ENCODE peak calls at places on chromosomes 13 and 19, in eight cellular contexts. M, R, B, T, Y, N, W and F are unnamed samples.

GRCh38 chr13:38415233-38415632 is 65.6 kb downstream of the UFM1 start:
- DNase-seq in M (peak), B (no peak), Y (no peak), R (no peak), T (no peak), W (no peak), N (peak), F (no peak)

GRCh38 chr13:114053026-114053425 is 79.2 kb upstream of the C13orf46 start:
- DNase-seq in M (no peak), T (peak), Y (no peak), R (no peak), N (peak), B (no peak), W (peak), F (no peak)

GRCh38 chr19:44874317-44874716 is 16.7 kb upstream of the TOMM40 start:
- DNase-seq in B (no peak), R (no peak), M (no peak), W (no peak), Y (no peak), N (no peak), T (no peak), F (no peak)

GRCh38 chr19:6412111-6412999 is 12.3 kb downstream of the KHSRP start:
- DNase-seq in Y (peak), N (peak), R (no peak), T (peak), B (no peak), M (peak), W (no peak), F (no peak)

GRCh38 chr19:54434112-54434861 is 14.7 kb upstream of the LENG8 start:
- DNase-seq in W (no peak), N (no peak), Y (no peak), B (no peak), R (no peak), T (no peak), M (no peak), F (no peak)

GRCh38 chr13:110812111-110812868 is 98.8 kb downstream of the ING1 start:
- DNase-seq in Y (no peak), R (no peak), W (no peak), M (no peak), B (no peak), T (peak), N (peak), F (no peak)

GRCh38 chr19:28294395-28294794 is 918.6 kb downstream of the UQCRFS1 start:
- DNase-seq in W (no peak), M (no peak), B (no peak), Y (no peak), N (peak), R (no peak), T (no peak), F (no peak)

GRCh38 chr13:51999525-51999924 is 11.7 kb downstream of the ATP7B start:
- DNase-seq in T (peak), M (no peak), B (no peak), Y (no peak), W (no peak), R (no peak), N (no peak), F (no peak)

GRCh38 chr19:50639121-50640112 is at the start of gene SYT3:
- DNase-seq in T (peak), N (peak), W (no peak), M (peak), B (no peak), Y (no peak), R (no peak), F (peak)

GRCh38 chr13:75558130-75558840 is 8.7 kb downstream of the UCHL3 start:
- DNase-seq in N (no peak), B (no peak), T (no peak), Y (no peak), R (no peak), W (no peak), M (no peak), F (no peak)

GRCh38 chr13:101985321-101985720 is 416.5 kb downstream of the FGF14 start:
- DNase-seq in N (peak), R (no peak), M (no peak), Y (no peak), B (no peak), W (no peak), T (no peak), F (no peak)

GRCh38 chr19:13846533-13847032 is 30.4 kb upstream of the NANOS3 start:
- DNase-seq in W (no peak), B (peak), N (peak), M (peak), Y (peak), R (peak), T (peak), F (peak)

GRCh38 chr19:33398361-33399060 is 25.0 kb downstream of the CEBPG start:
- DNase-seq in T (no peak), N (no peak), Y (no peak), B (no peak), R (no peak), M (no peak), W (no peak), F (no peak)

GRCh38 chr13:31631071-31631470 is 108.3 kb upstream of the RXFP2 start:
- DNase-seq in Y (no peak), W (no peak), N (no peak), M (no peak), B (no peak), T (no peak), R (no peak), F (no peak)

GRCh38 chr13:74452881-74453280 is 318.7 kb upstream of the KLF12 start:
- DNase-seq in T (no peak), B (no peak), M (peak), Y (no peak), N (no peak), R (no peak), W (no peak), F (no peak)

DNA sequence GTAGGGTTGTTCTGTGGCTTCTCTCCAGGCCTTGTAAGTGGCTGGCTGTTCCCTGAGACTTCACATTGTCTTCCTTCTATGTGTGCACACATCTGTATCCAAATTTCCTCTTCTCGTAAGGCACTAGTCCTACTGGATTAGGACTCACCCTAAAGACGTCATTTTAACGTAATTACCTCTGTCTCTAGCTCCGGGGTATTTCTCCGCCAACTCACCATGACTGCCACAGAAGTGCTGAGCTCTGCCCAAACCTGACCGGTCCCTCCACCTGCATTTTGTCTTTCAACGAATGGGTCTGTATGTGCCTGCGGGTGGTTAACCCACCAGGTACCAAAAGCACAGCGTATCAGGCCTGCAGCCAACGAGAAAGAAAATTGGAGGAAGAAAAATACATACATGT is 8.7 kb upstream of the SYDE1 start:
- DNase-seq in M (no peak), B (no peak), T (no peak), N (no peak), W (no peak), R (no peak), Y (no peak), F (no peak)
- TF ChIP-seq CTCF in M (no peak), B (no peak), T (no peak), N (no peak), W (no peak), R (no peak), Y (no peak), F (no peak)

GRCh38 chr19:56668676-56669075 is 2.9 kb downstream of the ZNF835 start:
- DNase-seq in N (no peak), R (no peak), W (no peak), M (no peak), B (no peak), Y (no peak), T (no peak), F (no peak)

GRCh38 chr19:56670961-56671612 is 470 bp downstream of the ZNF835 start:
- DNase-seq in B (no peak), N (no peak), R (no peak), T (no peak), W (no peak), M (no peak), Y (no peak), F (no peak)

GRCh38 chr19:56667311-56667870 is 4.2 kb downstream of the ZNF835 start:
- DNase-seq in M (no peak), W (no peak), R (no peak), Y (no peak), B (no peak), N (no peak), T (no peak), F (no peak)

GRCh38 chr19:56670401-56670960 is 1.1 kb downstream of the ZNF835 start:
- DNase-seq in M (no peak), N (no peak), R (no peak), W (no peak), B (no peak), Y (no peak), T (no peak), F (no peak)

GRCh38 chr19:56671613-56671994 is at the start of gene ZNF835:
- DNase-seq in M (peak), B (peak), W (no peak), Y (no peak), T (peak), N (peak), R (no peak), F (peak)
- TF ChIP-seq CTCF in M (no peak), B (peak), W (no peak), Y (no peak), T (no peak), N (no peak), R (no peak), F (no peak)

DNA sequence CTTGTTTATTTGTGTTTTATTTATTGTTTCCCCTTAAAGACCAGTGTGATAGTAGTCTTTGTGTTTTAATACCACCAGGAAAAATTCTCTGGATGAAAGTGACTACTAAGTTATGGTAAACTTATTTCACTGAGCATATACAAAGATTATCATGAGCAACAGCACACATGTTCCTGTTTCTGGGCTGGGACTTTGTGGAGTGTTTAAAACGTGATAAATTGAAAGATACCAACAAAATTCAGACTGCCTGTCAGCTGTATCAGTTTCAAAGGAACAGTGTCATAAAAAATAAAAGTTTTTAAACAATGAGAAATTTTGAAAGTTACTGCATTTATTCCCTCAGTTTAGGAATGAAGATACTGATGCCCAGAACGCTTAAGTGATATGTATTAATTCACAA is 259.4 kb downstream of the DACH1 start:
- DNase-seq in M (no peak), B (no peak), R (no peak), W (no peak), Y (no peak), T (no peak), N (no peak), F (no peak)
- TF ChIP-seq CTCF in M (no peak), B (no peak), R (no peak), W (no peak), Y (no peak), T (no peak), N (no peak), F (no peak)

DNA sequence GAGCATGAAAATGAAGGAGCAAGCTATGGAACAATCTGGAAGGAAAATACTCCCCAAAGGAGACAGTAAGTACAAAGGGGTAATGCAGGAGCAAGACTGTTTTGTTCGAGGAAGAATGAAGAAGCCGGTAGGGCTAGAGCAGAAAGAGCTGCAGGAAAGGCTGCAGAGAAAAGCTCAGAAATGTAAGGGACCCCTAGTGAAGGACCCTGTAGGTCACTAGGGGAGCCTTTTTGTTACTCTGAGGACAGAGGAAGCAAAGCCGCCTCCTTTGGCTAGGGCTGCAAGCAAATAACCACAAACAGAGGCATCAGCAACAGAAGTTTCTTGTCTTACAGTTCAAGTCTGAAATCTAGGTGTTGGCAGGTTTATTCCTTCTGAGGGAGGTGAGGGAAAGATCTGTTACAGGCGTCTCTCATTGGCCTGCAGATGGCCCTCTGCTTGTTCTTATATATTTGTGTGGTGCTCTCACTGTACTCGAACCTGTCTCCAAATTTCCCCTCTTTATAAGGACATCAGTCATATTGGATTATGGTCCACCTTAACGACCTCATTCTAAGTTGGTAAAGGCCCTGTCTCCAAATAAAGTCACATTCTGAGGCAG is 362.3 kb downstream of the COG6 start:
- DNase-seq in W (no peak), N (no peak), T (no peak), R (no peak), Y (no peak), B (no peak), M (no peak), F (no peak)
- TF ChIP-seq CTCF in W (no peak), N (no peak), T (no peak), R (no peak), Y (no peak), B (no peak), M (no peak), F (no peak)

GRCh38 chr19:3618811-3619630 is 7.6 kb downstream of the CACTIN start:
- DNase-seq in M (no peak), N (no peak), Y (no peak), T (no peak), R (no peak), W (no peak), B (no peak), F (no peak)
- TF ChIP-seq CTCF in M (no peak), N (no peak), Y (no peak), T (no peak), R (no peak), W (peak), B (no peak), F (no peak)

DNA sequence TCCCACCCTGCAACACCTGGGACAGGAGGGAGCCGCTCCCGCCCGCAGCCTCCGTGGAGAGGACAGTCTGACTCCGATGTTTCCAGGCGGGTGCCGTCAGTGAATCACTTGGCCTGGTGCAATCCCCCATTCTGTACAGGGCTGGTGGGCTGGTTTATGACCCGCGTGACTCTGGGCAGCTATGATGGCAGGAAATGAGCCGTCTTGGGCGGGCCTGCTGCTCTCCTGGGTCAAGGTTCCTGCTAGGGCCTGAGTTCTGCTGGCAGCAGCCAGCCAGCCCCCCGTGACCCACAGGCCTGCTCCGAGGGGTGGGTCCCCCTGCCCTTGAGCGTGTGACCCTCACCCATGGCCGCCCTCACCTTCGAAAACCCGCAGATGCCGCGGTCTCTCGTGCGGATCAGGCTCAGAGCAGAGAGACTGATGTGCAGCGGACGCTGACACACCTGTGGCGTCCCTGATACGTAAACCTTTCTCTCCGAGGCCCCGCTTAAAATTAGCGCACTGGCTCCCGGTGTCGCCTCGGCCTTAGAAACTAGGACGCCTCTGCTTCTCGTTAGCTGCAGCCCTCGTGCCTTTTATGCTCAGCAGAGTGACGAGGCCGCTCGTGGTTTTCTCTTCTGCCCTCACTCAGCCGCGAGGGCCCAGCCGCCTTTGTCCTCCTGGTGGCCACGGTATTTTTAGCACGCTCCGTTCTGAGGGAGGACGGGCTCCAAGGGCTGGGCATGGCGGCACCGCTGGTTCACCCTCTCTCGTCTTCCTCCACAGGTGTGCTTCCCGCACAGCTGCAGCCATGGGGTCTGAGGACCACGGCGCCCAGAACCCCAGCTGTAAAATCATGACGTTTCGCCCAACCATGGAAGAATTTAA is 63.4 kb downstream of the KDM4B start:
- DNase-seq in B (no peak), Y (no peak), M (no peak), W (no peak), R (no peak), N (no peak), T (no peak), F (no peak)
- TF ChIP-seq CTCF in B (no peak), Y (no peak), M (no peak), W (no peak), R (no peak), N (peak), T (no peak), F (no peak)

DNA sequence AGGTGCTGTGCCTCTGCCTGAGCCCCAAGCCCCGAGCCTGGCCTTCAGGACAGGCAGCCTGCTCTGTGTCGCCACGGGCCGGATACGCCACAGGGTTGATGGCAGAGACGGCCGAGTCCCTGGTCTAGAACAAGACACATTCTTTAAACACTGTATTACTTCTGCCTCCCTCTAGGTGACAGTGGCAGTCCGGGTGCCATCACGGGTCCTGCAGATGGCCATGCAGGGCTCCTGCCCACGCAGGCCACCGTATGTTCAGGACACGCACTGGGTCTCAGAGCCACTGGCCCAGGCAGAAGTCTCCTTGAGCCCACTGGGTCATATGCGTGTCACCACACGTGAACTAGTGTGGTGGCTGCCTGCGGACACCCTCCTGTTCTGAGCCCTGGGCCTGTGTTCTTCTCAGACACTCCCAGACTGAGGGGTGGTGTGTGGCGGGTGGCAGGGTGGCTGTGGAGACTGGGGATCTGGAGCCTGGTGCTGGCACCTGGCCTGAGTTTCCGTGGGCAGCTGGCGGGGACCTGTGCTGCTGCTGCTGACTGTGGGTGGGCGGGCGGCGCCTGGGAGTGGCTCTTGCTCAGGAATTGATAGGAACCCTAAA is 4.4 kb downstream of the PLEKHJ1 start:
- DNase-seq in T (no peak), N (no peak), W (no peak), Y (peak), B (no peak), M (peak), R (no peak), F (no peak)
- TF ChIP-seq CTCF in T (no peak), N (no peak), W (no peak), Y (no peak), B (no peak), M (peak), R (no peak), F (no peak)